ENCODE peak calls at places on chromosomes 1 and 21, in nine cellular contexts. One of them, this sample, is unnamed.

GRCh38 chr1:210626341-210626740 is 297.6 kb downstream of the HHAT start:
- DNase-seq in CD8-positive, alpha-beta memory T cell: no peak
- DNase-seq in NCI-H2081: no peak
- DNase-seq in memory B cell: no peak
- DNase-seq in thoracic aorta: no peak
- DNase-seq in posterior cingulate gyrus: no peak
- DNase-seq in D341Med: peak; percentile 64
- DNase-seq in fibroblast of lung: no peak
- DNase-seq in T47D: no peak
- DNase-seq in this sample: no peak

GRCh38 chr1:114088392-114089299 is 65.0 kb downstream of the SYT6 start:
- DNase-seq in CD8-positive, alpha-beta memory T cell: no peak
- DNase-seq in NCI-H2081: no peak
- DNase-seq in memory B cell: no peak
- DNase-seq in thoracic aorta: no peak
- DNase-seq in posterior cingulate gyrus: no peak
- DNase-seq in D341Med: no peak
- DNase-seq in fibroblast of lung: no peak
- DNase-seq in T47D: no peak
- DNase-seq in this sample: peak; percentile 28

GRCh38 chr1:6359568-6360496 is 33.7 kb downstream of the ACOT7 start:
- DNase-seq in CD8-positive, alpha-beta memory T cell: peak; percentile 28
- DNase-seq in NCI-H2081: no peak
- DNase-seq in memory B cell: peak; percentile 38
- DNase-seq in thoracic aorta: no peak
- DNase-seq in posterior cingulate gyrus: no peak
- DNase-seq in D341Med: peak; percentile 24
- DNase-seq in fibroblast of lung: peak; percentile 82
- DNase-seq in T47D: no peak
- DNase-seq in this sample: peak; percentile 74

GRCh38 chr1:47438321-47439150 is 692 bp downstream of the FOXD2 start:
- DNase-seq in CD8-positive, alpha-beta memory T cell: peak; percentile 47
- DNase-seq in NCI-H2081: no peak
- DNase-seq in memory B cell: peak; percentile 32
- DNase-seq in thoracic aorta: no peak
- DNase-seq in posterior cingulate gyrus: no peak
- DNase-seq in D341Med: no peak
- DNase-seq in fibroblast of lung: no peak
- DNase-seq in T47D: peak; percentile 29
- DNase-seq in this sample: peak; percentile 45

GRCh38 chr1:154855186-154855585 is 14.9 kb downstream of the KCNN3 start:
- DNase-seq in CD8-positive, alpha-beta memory T cell: no peak
- DNase-seq in NCI-H2081: no peak
- DNase-seq in memory B cell: no peak
- DNase-seq in thoracic aorta: no peak
- DNase-seq in posterior cingulate gyrus: no peak
- DNase-seq in D341Med: no peak
- DNase-seq in fibroblast of lung: no peak
- DNase-seq in T47D: no peak
- DNase-seq in this sample: no peak

GRCh38 chr1:230502306-230502705 is 76.2 kb upstream of the PGBD5 start:
- DNase-seq in CD8-positive, alpha-beta memory T cell: no peak
- DNase-seq in NCI-H2081: no peak
- DNase-seq in memory B cell: no peak
- DNase-seq in thoracic aorta: no peak
- DNase-seq in posterior cingulate gyrus: no peak
- DNase-seq in D341Med: no peak
- DNase-seq in fibroblast of lung: no peak
- DNase-seq in T47D: no peak
- DNase-seq in this sample: no peak

GRCh38 chr1:201455098-201455497 is 13.9 kb downstream of the PHLDA3 start:
- DNase-seq in CD8-positive, alpha-beta memory T cell: no peak
- DNase-seq in NCI-H2081: no peak
- DNase-seq in memory B cell: no peak
- DNase-seq in thoracic aorta: no peak
- DNase-seq in posterior cingulate gyrus: peak; percentile 37
- DNase-seq in D341Med: no peak
- DNase-seq in fibroblast of lung: no peak
- DNase-seq in T47D: no peak
- DNase-seq in this sample: no peak

GRCh38 chr1:209896346-209896745 is 41.7 kb upstream of the SYT14 start:
- DNase-seq in CD8-positive, alpha-beta memory T cell: no peak
- DNase-seq in NCI-H2081: no peak
- DNase-seq in memory B cell: no peak
- DNase-seq in thoracic aorta: no peak
- DNase-seq in posterior cingulate gyrus: no peak
- DNase-seq in D341Med: no peak
- DNase-seq in fibroblast of lung: no peak
- DNase-seq in T47D: no peak
- DNase-seq in this sample: no peak

GRCh38 chr1:228860911-228861829 is 125.9 kb downstream of the RHOU start:
- DNase-seq in CD8-positive, alpha-beta memory T cell: no peak
- DNase-seq in NCI-H2081: no peak
- DNase-seq in memory B cell: no peak
- DNase-seq in thoracic aorta: no peak
- DNase-seq in posterior cingulate gyrus: no peak
- DNase-seq in D341Med: no peak
- DNase-seq in fibroblast of lung: peak; percentile 79
- DNase-seq in T47D: peak; percentile 26
- DNase-seq in this sample: no peak

GRCh38 chr1:235018161-235018560 is 110.5 kb downstream of the TOMM20 start:
- DNase-seq in CD8-positive, alpha-beta memory T cell: no peak
- DNase-seq in NCI-H2081: no peak
- DNase-seq in memory B cell: no peak
- DNase-seq in thoracic aorta: no peak
- DNase-seq in posterior cingulate gyrus: no peak
- DNase-seq in D341Med: no peak
- DNase-seq in fibroblast of lung: peak; percentile 94
- DNase-seq in T47D: peak; percentile 83
- DNase-seq in this sample: no peak

GRCh38 chr21:41501919-41502318 is 6.0 kb downstream of the TMPRSS2 start:
- DNase-seq in CD8-positive, alpha-beta memory T cell: no peak
- DNase-seq in NCI-H2081: no peak
- DNase-seq in memory B cell: no peak
- DNase-seq in thoracic aorta: no peak
- DNase-seq in posterior cingulate gyrus: peak; percentile 82
- DNase-seq in D341Med: no peak
- DNase-seq in fibroblast of lung: no peak
- DNase-seq in T47D: peak; percentile 42
- DNase-seq in this sample: no peak

GRCh38 chr21:14487490-14488432 is 58.4 kb downstream of the SAMSN1 start:
- DNase-seq in CD8-positive, alpha-beta memory T cell: no peak
- DNase-seq in NCI-H2081: no peak
- DNase-seq in memory B cell: no peak
- DNase-seq in thoracic aorta: no peak
- DNase-seq in posterior cingulate gyrus: no peak
- DNase-seq in D341Med: no peak
- DNase-seq in fibroblast of lung: no peak
- DNase-seq in T47D: no peak
- DNase-seq in this sample: no peak

GRCh38 chr1:105964879-105965278 is 1091.6 kb upstream of the PRMT6 start:
- DNase-seq in CD8-positive, alpha-beta memory T cell: no peak
- DNase-seq in NCI-H2081: no peak
- DNase-seq in memory B cell: no peak
- DNase-seq in thoracic aorta: no peak
- DNase-seq in posterior cingulate gyrus: no peak
- DNase-seq in D341Med: no peak
- DNase-seq in fibroblast of lung: no peak
- DNase-seq in T47D: no peak
- DNase-seq in this sample: no peak

GRCh38 chr1:43542515-43543458 is 12.1 kb downstream of the PTPRF start:
- DNase-seq in CD8-positive, alpha-beta memory T cell: no peak
- DNase-seq in NCI-H2081: no peak
- DNase-seq in memory B cell: no peak
- DNase-seq in thoracic aorta: no peak
- DNase-seq in posterior cingulate gyrus: no peak
- DNase-seq in D341Med: no peak
- DNase-seq in fibroblast of lung: no peak
- DNase-seq in T47D: no peak
- DNase-seq in this sample: no peak

GRCh38 chr1:72013161-72013560 is 269.2 kb downstream of the NEGR1 start:
- DNase-seq in CD8-positive, alpha-beta memory T cell: no peak
- DNase-seq in NCI-H2081: no peak
- DNase-seq in memory B cell: no peak
- DNase-seq in thoracic aorta: no peak
- DNase-seq in posterior cingulate gyrus: no peak
- DNase-seq in D341Med: no peak
- DNase-seq in fibroblast of lung: no peak
- DNase-seq in T47D: no peak
- DNase-seq in this sample: no peak

GRCh38 chr21:42537106-42537742 is 23.6 kb downstream of the SLC37A1 start:
- DNase-seq in CD8-positive, alpha-beta memory T cell: no peak
- DNase-seq in NCI-H2081: peak; percentile 34
- DNase-seq in memory B cell: peak; percentile 30
- DNase-seq in thoracic aorta: no peak
- DNase-seq in posterior cingulate gyrus: peak; percentile 32
- DNase-seq in D341Med: peak; percentile 62
- DNase-seq in fibroblast of lung: peak; percentile 17
- DNase-seq in T47D: peak; percentile 52
- DNase-seq in this sample: no peak

GRCh38 chr1:36247538-36247937 is 23.3 kb downstream of the THRAP3 start:
- DNase-seq in CD8-positive, alpha-beta memory T cell: no peak
- DNase-seq in NCI-H2081: no peak
- DNase-seq in memory B cell: no peak
- DNase-seq in thoracic aorta: no peak
- DNase-seq in posterior cingulate gyrus: no peak
- DNase-seq in D341Med: no peak
- DNase-seq in fibroblast of lung: no peak
- DNase-seq in T47D: no peak
- DNase-seq in this sample: no peak

GRCh38 chr1:43359696-43360095 is 915 bp downstream of the CDC20 start:
- DNase-seq in CD8-positive, alpha-beta memory T cell: no peak
- DNase-seq in NCI-H2081: no peak
- DNase-seq in memory B cell: no peak
- DNase-seq in thoracic aorta: no peak
- DNase-seq in posterior cingulate gyrus: no peak
- DNase-seq in D341Med: no peak
- DNase-seq in fibroblast of lung: no peak
- DNase-seq in T47D: no peak
- DNase-seq in this sample: no peak

GRCh38 chr1:39507230-39507928 is 15.9 kb downstream of the BMP8A start:
- DNase-seq in CD8-positive, alpha-beta memory T cell: no peak
- DNase-seq in NCI-H2081: peak; percentile 35
- DNase-seq in memory B cell: no peak
- DNase-seq in thoracic aorta: no peak
- DNase-seq in posterior cingulate gyrus: no peak
- DNase-seq in D341Med: peak; percentile 51
- DNase-seq in fibroblast of lung: no peak
- DNase-seq in T47D: no peak
- DNase-seq in this sample: no peak

GRCh38 chr1:2574350-2574749 is 12.2 kb upstream of the PRXL2B start:
- DNase-seq in CD8-positive, alpha-beta memory T cell: no peak
- DNase-seq in NCI-H2081: no peak
- DNase-seq in memory B cell: no peak
- DNase-seq in thoracic aorta: no peak
- DNase-seq in posterior cingulate gyrus: no peak
- DNase-seq in D341Med: no peak
- DNase-seq in fibroblast of lung: no peak
- DNase-seq in T47D: no peak
- DNase-seq in this sample: no peak

GRCh38 chr1:149966405-149966804 is 29.7 kb upstream of the MTMR11 start:
- DNase-seq in CD8-positive, alpha-beta memory T cell: no peak
- DNase-seq in NCI-H2081: no peak
- DNase-seq in memory B cell: no peak
- DNase-seq in thoracic aorta: no peak
- DNase-seq in posterior cingulate gyrus: no peak
- DNase-seq in D341Med: no peak
- DNase-seq in fibroblast of lung: no peak
- DNase-seq in T47D: no peak
- DNase-seq in this sample: no peak

GRCh38 chr1:116139592-116140134 is 28.5 kb downstream of the MAB21L3 start:
- DNase-seq in CD8-positive, alpha-beta memory T cell: no peak
- DNase-seq in NCI-H2081: no peak
- DNase-seq in memory B cell: no peak
- DNase-seq in thoracic aorta: no peak
- DNase-seq in posterior cingulate gyrus: no peak
- DNase-seq in D341Med: no peak
- DNase-seq in fibroblast of lung: no peak
- DNase-seq in T47D: no peak
- DNase-seq in this sample: no peak

GRCh38 chr1:198903203-198903602 is 264.4 kb downstream of the PTPRC start:
- DNase-seq in CD8-positive, alpha-beta memory T cell: no peak
- DNase-seq in NCI-H2081: peak; percentile 50
- DNase-seq in memory B cell: no peak
- DNase-seq in thoracic aorta: no peak
- DNase-seq in posterior cingulate gyrus: peak; percentile 78
- DNase-seq in D341Med: peak; percentile 33
- DNase-seq in fibroblast of lung: peak; percentile 74
- DNase-seq in T47D: no peak
- DNase-seq in this sample: no peak

GRCh38 chr1:5751833-5752714 is 240.2 kb downstream of the NPHP4 start:
- DNase-seq in CD8-positive, alpha-beta memory T cell: no peak
- DNase-seq in NCI-H2081: no peak
- DNase-seq in memory B cell: no peak
- DNase-seq in thoracic aorta: no peak
- DNase-seq in posterior cingulate gyrus: peak; percentile 67
- DNase-seq in D341Med: no peak
- DNase-seq in fibroblast of lung: no peak
- DNase-seq in T47D: no peak
- DNase-seq in this sample: no peak

GRCh38 chr1:93617670-93618488 is 63.8 kb downstream of the BCAR3 start:
- DNase-seq in CD8-positive, alpha-beta memory T cell: no peak
- DNase-seq in NCI-H2081: no peak
- DNase-seq in memory B cell: no peak
- DNase-seq in thoracic aorta: no peak
- DNase-seq in posterior cingulate gyrus: peak; percentile 61
- DNase-seq in D341Med: no peak
- DNase-seq in fibroblast of lung: no peak
- DNase-seq in T47D: peak; percentile 64
- DNase-seq in this sample: no peak

GRCh38 chr1:153610334-153611023 is 2.5 kb downstream of the S100A16 start:
- DNase-seq in CD8-positive, alpha-beta memory T cell: no peak
- DNase-seq in NCI-H2081: no peak
- DNase-seq in memory B cell: no peak
- DNase-seq in thoracic aorta: no peak
- DNase-seq in posterior cingulate gyrus: peak; percentile 23
- DNase-seq in D341Med: no peak
- DNase-seq in fibroblast of lung: no peak
- DNase-seq in T47D: peak; percentile 57
- DNase-seq in this sample: no peak

GRCh38 chr1:208238710-208239517 is 5.3 kb downstream of the PLXNA2 start:
- DNase-seq in CD8-positive, alpha-beta memory T cell: peak; percentile 15
- DNase-seq in NCI-H2081: peak; percentile 13
- DNase-seq in memory B cell: no peak
- DNase-seq in thoracic aorta: no peak
- DNase-seq in posterior cingulate gyrus: no peak
- DNase-seq in D341Med: peak; percentile 52
- DNase-seq in fibroblast of lung: peak; percentile 74
- DNase-seq in T47D: peak; percentile 47
- DNase-seq in this sample: peak; percentile 11

GRCh38 chr21:31366825-31367224 is 22.8 kb upstream of the TIAM1 start:
- DNase-seq in CD8-positive, alpha-beta memory T cell: no peak
- DNase-seq in NCI-H2081: no peak
- DNase-seq in memory B cell: no peak
- DNase-seq in thoracic aorta: no peak
- DNase-seq in posterior cingulate gyrus: no peak
- DNase-seq in D341Med: no peak
- DNase-seq in fibroblast of lung: peak; percentile 86
- DNase-seq in T47D: peak; percentile 48
- DNase-seq in this sample: no peak

GRCh38 chr1:7931446-7931812 is 9.2 kb downstream of the TNFRSF9 start:
- DNase-seq in CD8-positive, alpha-beta memory T cell: no peak
- DNase-seq in NCI-H2081: no peak
- DNase-seq in memory B cell: no peak
- DNase-seq in thoracic aorta: no peak
- DNase-seq in posterior cingulate gyrus: no peak
- DNase-seq in D341Med: no peak
- DNase-seq in fibroblast of lung: no peak
- DNase-seq in T47D: no peak
- DNase-seq in this sample: no peak

GRCh38 chr1:190858140-190858539 is 380.5 kb upstream of the BRINP3 start:
- DNase-seq in CD8-positive, alpha-beta memory T cell: no peak
- DNase-seq in NCI-H2081: no peak
- DNase-seq in memory B cell: no peak
- DNase-seq in thoracic aorta: no peak
- DNase-seq in posterior cingulate gyrus: no peak
- DNase-seq in D341Med: no peak
- DNase-seq in fibroblast of lung: no peak
- DNase-seq in T47D: no peak
- DNase-seq in this sample: no peak

GRCh38 chr1:121418369-121419049 is 233.7 kb downstream of the SRGAP2C start:
- DNase-seq in CD8-positive, alpha-beta memory T cell: no peak
- DNase-seq in NCI-H2081: no peak
- DNase-seq in memory B cell: no peak
- DNase-seq in thoracic aorta: no peak
- DNase-seq in posterior cingulate gyrus: no peak
- DNase-seq in D341Med: no peak
- DNase-seq in fibroblast of lung: no peak
- DNase-seq in T47D: no peak
- DNase-seq in this sample: no peak